ENCODE peak calls at places on chromosome 20, in five cellular contexts. D is HCT116; G is CD4-positive, alpha-beta T cell; B is heart left ventricle; T is pancreas. J is an unnamed sample.

GRCh38 chr20:362271-363254 is 15.7 kb downstream of the NRSN2 start:
- DNase-seq in D (peak), G (no peak), B (peak), T (peak), J (no peak)

GRCh38 chr20:52192296-52193007 is 873 bp upstream of the ZFP64 start:
- DNase-seq in D (peak), G (no peak), B (peak), T (no peak), J (peak)

GRCh38 chr20:45946149-45946970 is 11.9 kb downstream of the PCIF1 start:
- DNase-seq in D (no peak), G (peak), B (peak), T (peak), J (no peak)

GRCh38 chr20:1860446-1860845 is 34.8 kb upstream of the SIRPA start:
- DNase-seq in D (no peak), G (no peak), B (no peak), T (no peak), J (no peak)

GRCh38 chr20:13089950-13090469 is 81.2 kb downstream of the SPTLC3 start:
- DNase-seq in D (no peak), G (no peak), B (no peak), T (no peak), J (no peak)

GRCh38 chr20:10565191-10565921 is 108.4 kb downstream of the JAG1 start:
- DNase-seq in D (no peak), G (no peak), B (no peak), T (no peak), J (no peak)

GRCh38 chr20:45174434-45175364 is at the start of gene PI3:
- DNase-seq in D (no peak), G (no peak), B (no peak), T (peak), J (no peak)

GRCh38 chr20:43448748-43449535 is 8.8 kb upstream of the SRSF6 start:
- DNase-seq in D (peak), G (peak), B (no peak), T (no peak), J (peak)

GRCh38 chr20:8216375-8217200 is 84.5 kb downstream of the PLCB1 start:
- DNase-seq in D (no peak), G (no peak), B (no peak), T (no peak), J (no peak)

GRCh38 chr20:48621256-48622078 is 206.3 kb downstream of the PREX1 start:
- DNase-seq in D (no peak), G (no peak), B (no peak), T (no peak), J (peak)

GRCh38 chr20:12241065-12241464 is 323.4 kb downstream of the BTBD3 start:
- DNase-seq in D (no peak), G (no peak), B (no peak), T (no peak), J (no peak)

GRCh38 chr20:33310327-33310899 is 27.4 kb downstream of the BPIFB1 start:
- DNase-seq in D (no peak), G (no peak), B (no peak), T (no peak), J (no peak)

DNA sequence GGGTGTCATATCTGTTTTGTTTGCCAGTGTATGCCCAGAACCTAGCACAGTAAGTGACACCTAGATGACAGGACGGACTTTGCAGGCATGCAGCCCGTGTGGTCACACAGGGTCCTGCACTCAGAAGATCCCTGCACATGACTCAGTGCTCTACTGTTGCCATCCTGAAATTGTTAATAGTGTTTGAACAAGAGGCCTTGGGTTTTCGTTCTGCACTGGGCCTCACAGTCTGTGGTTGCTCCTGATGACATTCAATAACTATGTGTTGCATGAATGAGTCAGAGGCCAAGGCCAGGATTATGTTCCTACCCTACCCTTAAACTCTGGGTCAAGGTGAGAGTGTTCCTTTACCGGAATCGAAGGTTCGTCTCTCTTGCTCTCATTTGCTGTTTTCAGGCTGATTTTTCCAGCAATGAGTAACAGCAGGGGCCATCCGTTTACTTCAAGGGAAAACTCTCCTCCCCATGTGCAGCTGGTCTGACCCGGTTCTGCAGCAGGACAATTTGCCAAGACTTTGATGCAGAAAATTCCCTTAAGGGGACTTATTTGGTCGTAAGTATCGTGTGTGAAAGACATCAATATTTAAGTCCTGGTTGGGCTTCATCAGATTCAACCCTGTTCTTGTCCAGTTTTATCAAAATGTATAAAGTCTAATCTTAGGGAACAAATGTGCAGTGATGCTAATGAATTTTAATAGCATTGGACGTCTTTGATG is 13.0 kb upstream of the PFDN4 start:
- DNase-seq in D (no peak), G (no peak), B (no peak), T (no peak), J (no peak)
- TF ChIP-seq CTCF in D (peak), G (no peak), B (no peak), T (no peak), J (no peak)

GRCh38 chr20:51104960-51105460 is 82.1 kb upstream of the KCNG1 start:
- DNase-seq in D (no peak), G (no peak), B (no peak), T (no peak), J (no peak)

GRCh38 chr20:51106011-51106410 is 83.1 kb upstream of the KCNG1 start:
- DNase-seq in D (no peak), G (no peak), B (no peak), T (no peak), J (no peak)

DNA sequence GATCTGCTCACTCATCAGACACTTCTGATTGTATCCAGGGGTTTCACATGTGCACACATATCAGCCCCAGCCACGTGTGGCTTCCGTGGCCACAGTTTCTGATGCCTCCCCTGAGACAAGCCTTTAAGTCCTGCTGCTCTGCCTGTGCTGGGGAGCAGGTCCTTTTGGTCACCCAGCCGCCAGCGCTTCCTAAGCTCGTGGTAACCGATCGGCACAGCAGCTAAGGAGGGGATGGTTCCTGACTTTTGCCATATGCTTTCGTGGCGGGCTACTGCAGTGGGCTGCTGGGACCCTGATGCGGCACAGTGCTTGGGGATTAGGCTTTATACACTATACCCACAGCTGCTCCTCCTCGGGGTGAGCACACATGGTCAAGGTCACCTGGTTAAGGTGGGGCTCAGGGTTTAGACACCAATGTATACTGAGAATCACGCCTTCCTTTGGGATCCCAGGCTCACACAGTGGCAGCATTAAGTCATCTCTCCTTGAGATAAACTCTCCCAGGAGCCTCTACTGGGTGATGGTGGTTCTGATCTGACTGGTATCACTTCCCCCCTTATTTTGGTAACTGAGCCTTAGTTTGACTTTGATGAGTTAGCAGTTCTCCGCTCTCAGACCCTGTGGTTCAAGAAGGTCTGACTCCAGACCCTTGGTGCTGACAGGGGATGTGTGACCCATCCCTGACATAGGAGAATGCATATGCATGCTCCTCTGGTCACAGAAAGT is 85.9 kb upstream of the KCNG1 start:
- DNase-seq in D (no peak), G (no peak), B (no peak), T (no peak), J (no peak)
- TF ChIP-seq CTCF in D (no peak), G (no peak), B (no peak), T (no peak), J (no peak)

GRCh38 chr20:57267158-57267821 is 849 bp upstream of the BMP7 start:
- DNase-seq in D (no peak), G (no peak), B (no peak), T (no peak), J (no peak)

GRCh38 chr20:57269148-57269984 is 2.9 kb upstream of the BMP7 start:
- DNase-seq in D (no peak), G (no peak), B (no peak), T (no peak), J (no peak)

GRCh38 chr20:57272883-57273282 is 6.4 kb upstream of the BMP7 start:
- DNase-seq in D (no peak), G (no peak), B (no peak), T (no peak), J (no peak)

GRCh38 chr20:57268399-57269076 is 2.1 kb upstream of the BMP7 start:
- DNase-seq in D (no peak), G (no peak), B (no peak), T (no peak), J (no peak)

DNA sequence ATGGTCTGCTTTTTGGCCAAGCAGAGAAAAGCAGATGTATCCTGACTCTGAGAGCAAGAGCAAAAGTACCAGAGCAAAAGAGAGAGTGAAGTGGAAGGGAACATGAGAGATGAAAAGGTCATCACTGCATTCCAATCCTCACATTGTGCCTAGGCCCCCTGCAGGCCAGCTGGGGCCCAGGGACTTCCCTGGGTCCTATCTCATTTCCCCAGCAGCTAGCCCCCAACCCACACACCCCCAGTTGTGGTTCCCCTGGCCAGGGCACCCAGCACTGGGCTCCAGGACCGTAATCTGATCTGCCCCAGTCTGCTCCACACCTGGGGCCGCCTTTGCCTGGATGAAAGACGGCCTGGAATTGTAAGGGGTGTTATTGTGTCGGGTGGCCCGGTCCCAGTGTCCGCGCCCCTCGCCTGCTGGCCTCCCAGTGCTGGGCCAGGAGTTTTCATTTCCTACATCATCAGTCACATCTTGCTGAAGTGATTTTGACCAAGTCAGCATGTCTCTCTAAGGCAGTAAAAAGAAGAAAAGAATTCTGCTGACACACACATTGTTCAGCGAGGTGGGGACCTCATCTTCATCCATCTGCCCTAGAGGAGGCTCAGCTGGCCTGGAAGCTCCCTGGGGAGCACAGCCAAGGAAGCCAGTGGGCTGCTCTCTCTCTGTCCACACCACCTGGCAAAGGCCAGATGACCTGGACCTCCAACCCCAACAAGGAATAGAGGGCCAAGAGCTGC is 3.9 kb upstream of the BMP7 start:
- DNase-seq in D (no peak), G (no peak), B (no peak), T (no peak), J (no peak)
- TF ChIP-seq CTCF in D (peak), G (no peak), B (no peak), T (no peak), J (no peak)

GRCh38 chr20:35465976-35466375 is 10.6 kb downstream of the CEP250 start:
- DNase-seq in D (no peak), G (no peak), B (no peak), T (no peak), J (no peak)

GRCh38 chr20:35466856-35467255 is 11.5 kb downstream of the CEP250 start:
- DNase-seq in D (no peak), G (no peak), B (no peak), T (no peak), J (no peak)

GRCh38 chr20:35467339-35468224 is 12.2 kb downstream of the CEP250 start:
- DNase-seq in D (peak), G (no peak), B (no peak), T (no peak), J (no peak)

GRCh38 chr20:35472209-35472608 is 16.8 kb downstream of the CEP250 start:
- DNase-seq in D (no peak), G (no peak), B (no peak), T (no peak), J (no peak)

GRCh38 chr20:35468671-35469334 is 13.4 kb downstream of the CEP250 start:
- DNase-seq in D (no peak), G (no peak), B (no peak), T (no peak), J (no peak)
- TF ChIP-seq CTCF in D (no peak), G (no peak), B (no peak), T (no peak), J (no peak)

GRCh38 chr20:59670786-59671492 is 66.6 kb downstream of the PHACTR3 start:
- DNase-seq in D (no peak), G (no peak), B (no peak), T (no peak), J (no peak)

GRCh38 chr20:59667981-59668515 is 63.7 kb downstream of the PHACTR3 start:
- DNase-seq in D (no peak), G (no peak), B (no peak), T (no peak), J (no peak)

GRCh38 chr20:59667131-59667530 is 62.8 kb downstream of the PHACTR3 start:
- DNase-seq in D (no peak), G (no peak), B (no peak), T (no peak), J (no peak)

GRCh38 chr20:59668926-59669325 is 64.6 kb downstream of the PHACTR3 start:
- DNase-seq in D (no peak), G (no peak), B (no peak), T (no peak), J (no peak)

GRCh38 chr20:59669451-59669850 is 65.1 kb downstream of the PHACTR3 start:
- DNase-seq in D (no peak), G (no peak), B (no peak), T (no peak), J (no peak)
- TF ChIP-seq CTCF in D (no peak), G (no peak), B (no peak), T (no peak), J (no peak)

GRCh38 chr20:38298768-38299288 is 5.1 kb upstream of the BPI start:
- DNase-seq in D (no peak), G (no peak), B (peak), T (no peak), J (no peak)

GRCh38 chr20:38299963-38300362 is 4.0 kb upstream of the BPI start:
- DNase-seq in D (no peak), G (no peak), B (no peak), T (no peak), J (no peak)

GRCh38 chr20:38302721-38303120 is 1.2 kb upstream of the BPI start:
- DNase-seq in D (no peak), G (no peak), B (no peak), T (no peak), J (no peak)

GRCh38 chr20:38301283-38301682 is 2.7 kb upstream of the BPI start:
- DNase-seq in D (no peak), G (no peak), B (no peak), T (no peak), J (no peak)

DNA sequence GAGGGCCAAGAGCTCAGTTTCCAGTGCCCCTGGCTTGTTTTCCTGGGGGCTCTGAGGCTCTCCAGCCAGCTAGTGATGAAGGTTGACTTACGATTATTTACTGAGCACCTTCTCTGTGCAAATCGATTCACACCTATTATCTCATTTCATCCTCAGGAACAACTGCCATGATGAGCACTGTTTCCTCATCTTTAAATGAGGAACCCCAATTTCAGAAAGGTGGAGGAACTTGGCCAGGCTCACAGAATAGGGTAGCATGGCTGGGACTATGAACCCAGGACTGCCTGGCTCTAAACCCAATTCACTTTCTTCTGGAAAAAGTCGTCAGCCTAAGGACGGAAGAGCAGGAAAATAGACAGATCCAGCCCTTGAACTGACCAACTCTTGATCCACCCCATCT is 3.5 kb upstream of the BPI start:
- DNase-seq in D (no peak), G (no peak), B (no peak), T (no peak), J (no peak)
- TF ChIP-seq CTCF in D (no peak), G (no peak), B (no peak), T (no peak), J (no peak)

GRCh38 chr20:24452498-24453133 is 16.8 kb upstream of the SYNDIG1 start:
- DNase-seq in D (no peak), G (no peak), B (no peak), T (no peak), J (no peak)
- TF ChIP-seq CTCF in D (no peak), G (no peak), B (no peak), T (no peak), J (no peak)

GRCh38 chr20:20465259-20465658 is 97.4 kb downstream of the INSM1 start:
- DNase-seq in D (no peak), G (no peak), B (no peak), T (no peak), J (no peak)
- TF ChIP-seq CTCF in D (peak), G (no peak), B (no peak), T (no peak), J (peak)